ENCODE peak calls at places on chromosomes 7 and 10, in four cellular contexts. S is sigmoid colon, B is ovary, U is H1. F is an unnamed sample.
A peak's percentile ranks its signal among the peaks of the same experiment; 100 is the strongest.

GRCh38 chr7:71618281-71618680 is 486.3 kb downstream of the GALNT17 start:
- DNase-seq in S (no peak), U (no peak), B (no peak), F (no peak)

GRCh38 chr10:34813626-34814227 is 1.4 kb downstream of the PARD3 start:
- DNase-seq in U (no peak), B (no peak), S (no peak), F (no peak)

GRCh38 chr7:1571261-1571650 is 1.4 kb upstream of the PSMG3 start:
- DNase-seq in B (no peak), S (no peak), U (no peak), F (peak; percentile 22)

GRCh38 chr7:25240340-25240739 is 12.1 kb upstream of the NPVF start:
- DNase-seq in S (no peak), U (no peak), B (no peak), F (peak; percentile 22)

GRCh38 chr7:25720427-25720826 is 431.6 kb upstream of the NFE2L3 start:
- DNase-seq in U (no peak), S (no peak), B (no peak), F (no peak)

GRCh38 chr10:21145751-21146445 is 248.8 kb upstream of the NEBL start:
- DNase-seq in S (no peak), U (no peak), B (no peak), F (no peak)

GRCh38 chr10:93006435-93007039 is 54.1 kb upstream of the CYP26C1 start:
- DNase-seq in S (no peak), B (no peak), U (no peak), F (no peak)

GRCh38 chr7:80641548-80641947 is 3.1 kb downstream of the CD36 start:
- DNase-seq in U (no peak), B (no peak), S (no peak), F (no peak)

GRCh38 chr7:132355048-132355447 is 221.2 kb downstream of the PLXNA4 start:
- DNase-seq in S (no peak), B (no peak), U (no peak), F (no peak)

GRCh38 chr10:30199376-30200018 is 140.1 kb upstream of the JCAD start:
- DNase-seq in S (no peak), B (no peak), U (no peak), F (no peak)

GRCh38 chr7:157004050-157004838 is 6.2 kb downstream of the MNX1 start:
- DNase-seq in S (no peak), U (no peak), B (no peak), F (no peak)

GRCh38 chr10:21195149-21195731 is 298.1 kb upstream of the NEBL start:
- DNase-seq in S (no peak), U (no peak), B (no peak), F (no peak)

GRCh38 chr7:1638113-1638726 is 31.9 kb upstream of the ELFN1 start:
- DNase-seq in U (no peak), B (no peak), S (no peak), F (no peak)

GRCh38 chr7:139068543-139069399 is 32.9 kb upstream of the ZC3HAV1L start:
- DNase-seq in B (no peak), U (no peak), S (no peak), F (no peak)

GRCh38 chr7:142461437-142461836 is 203.6 kb upstream of the PRSS58 start:
- DNase-seq in U (no peak), B (no peak), S (no peak), F (no peak)

GRCh38 chr7:134842062-134842461 is 62.6 kb downstream of the CALD1 start:
- DNase-seq in B (no peak), S (no peak), U (no peak), F (no peak)

GRCh38 chr10:29591416-29591968 is 43.3 kb downstream of the SVIL start:
- DNase-seq in U (no peak), B (no peak), S (peak; percentile 87), F (no peak)

GRCh38 chr10:44962870-44963738 is 3.5 kb downstream of the RASSF4 start:
- DNase-seq in B (no peak), S (peak; percentile 67), U (peak; percentile 60), F (peak; percentile 4)

DNA sequence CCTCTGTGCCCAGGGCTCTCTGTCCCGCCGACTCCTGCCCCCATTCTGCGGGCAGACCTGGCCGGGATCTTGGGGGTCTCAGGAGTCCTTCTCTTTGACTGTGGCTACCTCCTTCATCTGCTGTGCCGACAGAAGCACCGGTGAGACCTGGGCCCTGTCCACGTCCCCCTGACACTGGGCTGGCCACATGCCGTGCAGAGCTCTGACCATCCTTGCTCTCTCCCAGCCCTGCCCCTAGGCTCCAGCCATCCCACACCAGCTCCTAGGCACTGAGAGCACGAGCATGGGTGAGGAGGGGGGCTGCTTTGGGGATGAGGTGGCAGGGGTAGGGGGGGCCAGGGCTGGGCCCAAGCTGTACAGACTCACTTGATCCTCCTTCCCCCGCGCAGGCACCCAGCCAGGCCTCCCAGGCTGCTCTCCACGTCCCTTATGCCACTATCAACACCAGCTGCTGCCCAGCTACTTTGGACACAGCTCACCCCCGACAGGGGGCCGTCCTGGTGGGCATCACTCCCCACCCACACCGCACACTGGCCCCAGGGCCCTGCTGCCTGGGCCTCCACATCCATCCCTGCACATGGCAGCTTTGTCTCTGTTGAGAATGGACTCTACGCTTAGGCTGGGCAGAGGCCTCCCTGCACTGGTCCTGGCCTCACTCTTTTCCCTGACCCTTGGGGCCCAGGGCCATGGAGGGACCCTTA is 4.8 kb upstream of the PILRB start:
- DNase-seq in U (no peak), B (no peak), S (peak; percentile 56), F (no peak)
- H3K36me3 ChIP-seq in U (peaks cover 48% of the 10 kb centered on the region), B (no peaks in the 10 kb centered on the region), S (peaks cover 78% of the 10 kb centered on the region), F (no peaks in the 10 kb centered on the region)

GRCh38 chr10:110093722-110094121 is 85.9 kb downstream of the ADD3 start:
- DNase-seq in B (no peak), U (no peak), S (no peak), F (no peak)
- TF ChIP-seq EP300 in B (no peak), U (no peak), S (no peak), F (no peak)

GRCh38 chr10:112465299-112465882 is 18.4 kb downstream of the VTI1A start:
- DNase-seq in S (no peak), U (no peak), B (no peak), F (no peak)
- H3K36me3 ChIP-seq in S (peaks cover 9% of the 10 kb centered on the region), U (no peaks in the 10 kb centered on the region), B (no peaks in the 10 kb centered on the region), F (no peaks in the 10 kb centered on the region)

GRCh38 chr7:111528331-111528730 is 34.0 kb downstream of the IMMP2L start:
- DNase-seq in U (no peak), S (no peak), B (no peak), F (no peak)
- TF ChIP-seq EP300 in U (no peak), S (no peak), B (no peak), F (no peak)

GRCh38 chr10:122251459-122252255 is 19.4 kb upstream of the BTBD16 start:
- DNase-seq in U (no peak), S (peak; percentile 40), B (no peak), F (no peak)
- H3K36me3 ChIP-seq in U (peaks cover 18% of the 10 kb centered on the region), S (peaks cover 24% of the 10 kb centered on the region), B (no peaks in the 10 kb centered on the region), F (no peaks in the 10 kb centered on the region)

DNA sequence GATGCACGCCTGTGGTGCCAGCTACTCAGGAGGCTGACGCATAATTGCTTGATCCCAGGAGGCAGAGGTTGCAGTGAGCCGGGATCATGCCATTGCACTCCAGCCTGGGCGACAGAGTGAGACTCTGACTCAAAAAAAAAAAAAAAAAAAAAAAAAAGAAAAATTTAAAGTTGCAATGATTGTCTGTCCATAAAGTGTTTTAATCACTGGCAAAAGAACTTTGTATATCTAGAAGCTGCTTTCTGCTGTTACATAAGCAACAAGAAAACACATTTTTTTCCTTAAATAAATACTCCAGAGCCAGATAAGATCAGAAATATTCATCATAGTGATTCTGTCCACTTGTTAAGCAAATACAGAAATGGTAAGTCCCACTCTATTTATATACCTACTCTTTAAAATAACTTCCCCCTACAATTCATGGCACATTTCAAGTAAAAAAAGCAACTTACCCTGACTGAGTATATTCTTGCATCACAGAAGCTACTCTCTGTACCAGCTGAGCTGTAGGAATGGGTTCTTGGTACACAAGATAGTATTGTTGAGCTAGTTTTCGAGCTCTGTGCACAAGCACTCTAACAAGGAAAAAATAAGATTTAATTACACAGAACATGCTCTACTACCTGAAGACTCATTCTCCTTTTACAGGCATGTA is 7.6 kb downstream of the PSMA2 start:
- DNase-seq in S (no peak), B (no peak), U (no peak), F (no peak)
- TF ChIP-seq EP300 in S (no peak), B (no peak), U (no peak), F (no peak)

DNA sequence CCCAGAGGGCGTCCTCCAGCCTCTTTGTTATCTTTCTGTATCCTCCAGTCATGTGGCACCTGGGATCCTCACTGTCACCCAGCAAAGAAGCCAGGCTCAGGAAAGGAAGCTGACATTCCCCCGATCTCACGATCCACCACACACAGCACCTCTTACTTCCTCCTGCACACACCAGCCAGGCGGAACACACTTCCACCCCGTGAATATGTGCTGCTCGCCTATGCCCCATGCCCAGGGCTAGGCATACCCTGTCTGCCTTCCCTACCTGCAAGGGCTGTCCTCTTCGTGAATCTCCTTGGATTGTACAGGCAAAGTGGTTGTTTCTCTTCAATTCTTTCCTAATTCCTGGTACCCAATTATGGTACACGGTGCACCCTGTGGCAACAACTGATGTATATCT is 191.0 kb downstream of the TNS3 start:
- DNase-seq in S (peak; percentile 21), B (no peak), U (no peak), F (no peak)
- H3K36me3 ChIP-seq in S (peaks cover 4% of the 10 kb centered on the region), B (no peaks in the 10 kb centered on the region), U (no peaks in the 10 kb centered on the region), F (peaks cover 2% of the 10 kb centered on the region)

GRCh38 chr10:125795111-125795510 is 19.5 kb upstream of the MMP21 start:
- DNase-seq in U (no peak), S (no peak), B (no peak), F (no peak)

GRCh38 chr10:125797424-125797823 is 21.8 kb upstream of the MMP21 start:
- DNase-seq in S (no peak), U (no peak), B (no peak), F (no peak)

GRCh38 chr10:125788156-125789034 is 12.8 kb upstream of the MMP21 start:
- DNase-seq in U (no peak), S (no peak), B (peak; percentile 5), F (no peak)

GRCh38 chr10:125795637-125796190 is 20.1 kb upstream of the MMP21 start:
- DNase-seq in S (no peak), B (no peak), U (no peak), F (no peak)

GRCh38 chr10:125792342-125793063 is 16.9 kb upstream of the MMP21 start:
- DNase-seq in B (no peak), U (no peak), S (no peak), F (no peak)
- TF ChIP-seq EP300 in B (no peak), U (no peak), S (no peak), F (no peak)

DNA sequence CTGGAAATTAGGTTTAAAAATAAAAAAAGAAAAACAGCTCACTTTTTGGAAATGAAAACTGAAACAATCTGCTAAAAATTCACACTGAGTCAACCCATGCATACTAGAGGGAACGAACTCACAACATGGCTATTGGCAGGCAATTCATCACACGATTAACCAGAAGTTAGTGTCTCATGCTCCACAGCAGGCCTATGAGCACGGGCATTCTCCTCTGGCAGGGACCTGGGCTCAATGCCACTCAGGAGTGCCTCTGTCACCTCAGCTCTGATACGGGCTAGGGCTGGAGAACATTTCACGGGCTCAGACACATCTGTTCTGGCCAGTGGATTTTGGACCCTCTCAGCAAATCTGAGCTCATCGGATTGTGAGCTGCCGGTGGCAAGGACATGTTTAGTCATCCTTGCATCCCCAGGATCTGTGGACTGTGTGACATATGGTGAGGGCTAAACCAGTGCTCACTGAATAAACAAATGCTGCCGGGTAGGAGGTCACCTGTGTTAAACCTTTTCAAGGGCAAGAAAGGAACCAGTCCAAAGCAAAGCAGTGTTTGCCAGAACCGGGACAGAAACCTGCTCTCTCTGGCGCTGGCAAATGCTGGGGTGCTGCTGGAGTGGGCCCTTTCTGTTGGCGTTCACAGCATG is 40.1 kb downstream of the POLR3A start:
- DNase-seq in U (no peak), S (no peak), B (no peak), F (no peak)
- H3K36me3 ChIP-seq in U (peaks cover 59% of the 10 kb centered on the region), S (peaks cover 65% of the 10 kb centered on the region), B (no peaks in the 10 kb centered on the region), F (peaks cover 4% of the 10 kb centered on the region)

GRCh38 chr7:140316165-140316661 is 82.1 kb downstream of the SLC37A3 start:
- DNase-seq in B (peak; percentile 67), U (no peak), S (peak; percentile 94), F (peak; percentile 39)
- TF ChIP-seq EP300 in B (no peak), U (no peak), S (no peak), F (no peak)